ENCODE peak calls at places on chromosomes 11 and 22, in five cellular contexts. One of them, this sample, is unnamed.

GRCh38 chr11:77266766-77267165 is 34.7 kb downstream of the GDPD4 start:
- DNase-seq in heart right ventricle: no peak
- DNase-seq in heart left ventricle: no peak
- DNase-seq in CD4-positive, alpha-beta T cell: no peak
- DNase-seq in H1: no peak
- DNase-seq in this sample: no peak

GRCh38 chr22:24030186-24030702 is 19.1 kb downstream of the CABIN1 start:
- DNase-seq in heart right ventricle: no peak
- DNase-seq in heart left ventricle: no peak
- DNase-seq in CD4-positive, alpha-beta T cell: no peak
- DNase-seq in H1: no peak
- DNase-seq in this sample: no peak

GRCh38 chr11:46002146-46002545 is 79.7 kb downstream of the LARGE2 start:
- DNase-seq in heart right ventricle: no peak
- DNase-seq in heart left ventricle: no peak
- DNase-seq in CD4-positive, alpha-beta T cell: no peak
- DNase-seq in H1: no peak
- DNase-seq in this sample: no peak

GRCh38 chr11:99911116-99911515 is 776.0 kb upstream of the ARHGAP42 start:
- DNase-seq in heart right ventricle: no peak
- DNase-seq in heart left ventricle: no peak
- DNase-seq in CD4-positive, alpha-beta T cell: no peak
- DNase-seq in H1: no peak
- DNase-seq in this sample: no peak

GRCh38 chr11:46674463-46675287 is 25.7 kb downstream of the ARHGAP1 start:
- DNase-seq in heart right ventricle: peak
- DNase-seq in heart left ventricle: peak
- DNase-seq in CD4-positive, alpha-beta T cell: no peak
- DNase-seq in H1: peak
- DNase-seq in this sample: peak

GRCh38 chr22:23282089-23282501 is 101.8 kb downstream of the BCR start:
- DNase-seq in heart right ventricle: peak
- DNase-seq in heart left ventricle: peak
- DNase-seq in CD4-positive, alpha-beta T cell: no peak
- DNase-seq in H1: no peak
- DNase-seq in this sample: peak

GRCh38 chr22:30182365-30182764 is 64.2 kb downstream of the LIF start:
- DNase-seq in heart right ventricle: no peak
- DNase-seq in heart left ventricle: no peak
- DNase-seq in CD4-positive, alpha-beta T cell: no peak
- DNase-seq in H1: no peak
- DNase-seq in this sample: no peak

GRCh38 chr11:121576531-121576930 is 123.8 kb upstream of the SORL1-AS1 start:
- DNase-seq in heart right ventricle: no peak
- DNase-seq in heart left ventricle: no peak
- DNase-seq in CD4-positive, alpha-beta T cell: no peak
- DNase-seq in H1: no peak
- DNase-seq in this sample: no peak

GRCh38 chr11:40094954-40095353 is 1364.5 kb downstream of the LRRC4C start:
- DNase-seq in heart right ventricle: no peak
- DNase-seq in heart left ventricle: no peak
- DNase-seq in CD4-positive, alpha-beta T cell: no peak
- DNase-seq in H1: no peak
- DNase-seq in this sample: no peak

GRCh38 chr11:29306527-29306926 is 710.3 kb downstream of the KCNA4 start:
- DNase-seq in heart right ventricle: no peak
- DNase-seq in heart left ventricle: no peak
- DNase-seq in CD4-positive, alpha-beta T cell: no peak
- DNase-seq in H1: no peak
- DNase-seq in this sample: no peak

GRCh38 chr11:83293436-83293732 is 7.2 kb upstream of the CCDC90B start:
- DNase-seq in heart right ventricle: no peak
- DNase-seq in heart left ventricle: no peak
- DNase-seq in CD4-positive, alpha-beta T cell: no peak
- DNase-seq in H1: no peak
- DNase-seq in this sample: no peak

GRCh38 chr22:30747493-30747892 is 52.8 kb downstream of the OSBP2 start:
- DNase-seq in heart right ventricle: no peak
- DNase-seq in heart left ventricle: no peak
- DNase-seq in CD4-positive, alpha-beta T cell: no peak
- DNase-seq in H1: no peak
- DNase-seq in this sample: no peak

GRCh38 chr11:18792827-18793226 is 1.2 kb upstream of the PTPN5 start:
- DNase-seq in heart right ventricle: no peak
- DNase-seq in heart left ventricle: no peak
- DNase-seq in CD4-positive, alpha-beta T cell: no peak
- DNase-seq in H1: no peak
- DNase-seq in this sample: no peak

GRCh38 chr11:5818245-5818865 is 9.6 kb downstream of the OR52N2 start:
- DNase-seq in heart right ventricle: no peak
- DNase-seq in heart left ventricle: no peak
- DNase-seq in CD4-positive, alpha-beta T cell: no peak
- DNase-seq in H1: no peak
- DNase-seq in this sample: no peak

GRCh38 chr11:26696330-26696729 is 25.5 kb downstream of the SLC5A12 start:
- DNase-seq in heart right ventricle: no peak
- DNase-seq in heart left ventricle: no peak
- DNase-seq in CD4-positive, alpha-beta T cell: no peak
- DNase-seq in H1: no peak
- DNase-seq in this sample: no peak

GRCh38 chr11:62400281-62400680 is 18.6 kb upstream of the SCGB1A1 start:
- DNase-seq in heart right ventricle: no peak
- DNase-seq in heart left ventricle: no peak
- DNase-seq in CD4-positive, alpha-beta T cell: no peak
- DNase-seq in H1: no peak
- DNase-seq in this sample: no peak

GRCh38 chr11:123034587-123034986 is 27.3 kb downstream of the HSPA8 start:
- DNase-seq in heart right ventricle: no peak
- DNase-seq in heart left ventricle: no peak
- DNase-seq in CD4-positive, alpha-beta T cell: no peak
- DNase-seq in H1: no peak
- DNase-seq in this sample: no peak

GRCh38 chr11:58392741-58393140 is 13.9 kb downstream of the OR5B3 start:
- DNase-seq in heart right ventricle: no peak
- DNase-seq in heart left ventricle: no peak
- DNase-seq in CD4-positive, alpha-beta T cell: no peak
- DNase-seq in H1: no peak
- DNase-seq in this sample: no peak

GRCh38 chr22:38067771-38068360 is 10.7 kb downstream of the PICK1 start:
- DNase-seq in heart right ventricle: no peak
- DNase-seq in heart left ventricle: no peak
- DNase-seq in CD4-positive, alpha-beta T cell: no peak
- DNase-seq in H1: no peak
- DNase-seq in this sample: no peak

GRCh38 chr11:28981331-28981865 is 873.2 kb downstream of the METTL15 start:
- DNase-seq in heart right ventricle: no peak
- DNase-seq in heart left ventricle: no peak
- DNase-seq in CD4-positive, alpha-beta T cell: no peak
- DNase-seq in H1: no peak
- DNase-seq in this sample: no peak

GRCh38 chr22:17085277-17086091 is 684 bp downstream of the IL17RA start:
- DNase-seq in heart right ventricle: peak
- DNase-seq in heart left ventricle: peak
- DNase-seq in CD4-positive, alpha-beta T cell: no peak
- DNase-seq in H1: peak
- DNase-seq in this sample: peak

GRCh38 chr22:40404251-40405177 is 34.1 kb downstream of the SGSM3 start:
- DNase-seq in heart right ventricle: no peak
- DNase-seq in heart left ventricle: no peak
- DNase-seq in CD4-positive, alpha-beta T cell: no peak
- DNase-seq in H1: no peak
- DNase-seq in this sample: no peak

GRCh38 chr11:57345555-57346151 is 7.5 kb downstream of the P2RX3 start:
- DNase-seq in heart right ventricle: peak
- DNase-seq in heart left ventricle: peak
- DNase-seq in CD4-positive, alpha-beta T cell: peak
- DNase-seq in H1: peak
- DNase-seq in this sample: peak

GRCh38 chr11:9609002-9609759 is 35.7 kb downstream of the WEE1 start:
- DNase-seq in heart right ventricle: no peak
- DNase-seq in heart left ventricle: no peak
- DNase-seq in CD4-positive, alpha-beta T cell: no peak
- DNase-seq in H1: peak
- DNase-seq in this sample: no peak

GRCh38 chr22:21968452-21969129 is 14.0 kb downstream of the TOP3B start:
- DNase-seq in heart right ventricle: no peak
- DNase-seq in heart left ventricle: no peak
- DNase-seq in CD4-positive, alpha-beta T cell: no peak
- DNase-seq in H1: no peak
- DNase-seq in this sample: no peak

GRCh38 chr11:101885631-101886030 is 29.2 kb upstream of the CEP126 start:
- DNase-seq in heart right ventricle: no peak
- DNase-seq in heart left ventricle: no peak
- DNase-seq in CD4-positive, alpha-beta T cell: no peak
- DNase-seq in H1: no peak
- DNase-seq in this sample: no peak

GRCh38 chr11:101881586-101881985 is 33.2 kb upstream of the CEP126 start:
- DNase-seq in heart right ventricle: no peak
- DNase-seq in heart left ventricle: no peak
- DNase-seq in CD4-positive, alpha-beta T cell: no peak
- DNase-seq in H1: no peak
- DNase-seq in this sample: no peak

GRCh38 chr11:101880208-101880607 is 34.6 kb upstream of the CEP126 start:
- DNase-seq in heart right ventricle: no peak
- DNase-seq in heart left ventricle: no peak
- DNase-seq in CD4-positive, alpha-beta T cell: no peak
- DNase-seq in H1: no peak
- DNase-seq in this sample: no peak
- TF ChIP-seq CTCF in heart right ventricle: no peak
- TF ChIP-seq CTCF in heart left ventricle: no peak
- TF ChIP-seq CTCF in CD4-positive, alpha-beta T cell: no peak
- TF ChIP-seq CTCF in H1: peak
- TF ChIP-seq CTCF in this sample: no peak

GRCh38 chr11:81705283-81705682 is 1028.4 kb downstream of the FAM181B start:
- DNase-seq in heart right ventricle: no peak
- DNase-seq in heart left ventricle: no peak
- DNase-seq in CD4-positive, alpha-beta T cell: no peak
- DNase-seq in H1: no peak
- DNase-seq in this sample: no peak

DNA sequence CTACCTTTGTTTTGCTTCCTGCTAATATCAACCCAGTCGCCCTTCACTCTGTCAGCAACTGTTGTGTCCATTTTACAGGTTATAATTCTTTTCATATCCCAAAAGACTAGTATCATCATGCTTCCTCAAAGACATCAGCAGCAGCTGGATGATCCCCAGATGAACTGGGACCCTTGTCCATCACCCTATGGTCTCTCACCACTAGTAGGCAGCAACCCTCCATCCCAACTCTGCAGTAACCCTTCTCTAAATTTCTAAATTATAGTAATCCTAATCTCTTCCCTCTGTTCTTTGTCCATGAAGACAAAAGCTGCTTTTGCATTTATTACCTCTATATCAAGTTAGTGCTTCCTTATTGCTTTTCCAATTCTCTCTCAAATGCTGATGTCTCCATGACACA is 1025.8 kb downstream of the FAM181B start:
- DNase-seq in heart right ventricle: no peak
- DNase-seq in heart left ventricle: no peak
- DNase-seq in CD4-positive, alpha-beta T cell: no peak
- DNase-seq in H1: no peak
- DNase-seq in this sample: no peak
- TF ChIP-seq CTCF in heart right ventricle: no peak
- TF ChIP-seq CTCF in heart left ventricle: no peak
- TF ChIP-seq CTCF in CD4-positive, alpha-beta T cell: no peak
- TF ChIP-seq CTCF in H1: peak
- TF ChIP-seq CTCF in this sample: no peak

GRCh38 chr11:2717561-2717960 is 17.8 kb upstream of the KCNQ1OT1 start:
- DNase-seq in heart right ventricle: peak
- DNase-seq in heart left ventricle: no peak
- DNase-seq in CD4-positive, alpha-beta T cell: no peak
- DNase-seq in H1: no peak
- DNase-seq in this sample: no peak

GRCh38 chr11:2721163-2721935 is 21.6 kb upstream of the KCNQ1OT1 start:
- DNase-seq in heart right ventricle: peak
- DNase-seq in heart left ventricle: no peak
- DNase-seq in CD4-positive, alpha-beta T cell: no peak
- DNase-seq in H1: no peak
- DNase-seq in this sample: no peak

GRCh38 chr11:2719831-2720603 is 20.2 kb upstream of the KCNQ1OT1 start:
- DNase-seq in heart right ventricle: peak
- DNase-seq in heart left ventricle: no peak
- DNase-seq in CD4-positive, alpha-beta T cell: no peak
- DNase-seq in H1: no peak
- DNase-seq in this sample: no peak

GRCh38 chr11:2716376-2717095 is 16.7 kb upstream of the KCNQ1OT1 start:
- DNase-seq in heart right ventricle: peak
- DNase-seq in heart left ventricle: no peak
- DNase-seq in CD4-positive, alpha-beta T cell: no peak
- DNase-seq in H1: no peak
- DNase-seq in this sample: no peak

DNA sequence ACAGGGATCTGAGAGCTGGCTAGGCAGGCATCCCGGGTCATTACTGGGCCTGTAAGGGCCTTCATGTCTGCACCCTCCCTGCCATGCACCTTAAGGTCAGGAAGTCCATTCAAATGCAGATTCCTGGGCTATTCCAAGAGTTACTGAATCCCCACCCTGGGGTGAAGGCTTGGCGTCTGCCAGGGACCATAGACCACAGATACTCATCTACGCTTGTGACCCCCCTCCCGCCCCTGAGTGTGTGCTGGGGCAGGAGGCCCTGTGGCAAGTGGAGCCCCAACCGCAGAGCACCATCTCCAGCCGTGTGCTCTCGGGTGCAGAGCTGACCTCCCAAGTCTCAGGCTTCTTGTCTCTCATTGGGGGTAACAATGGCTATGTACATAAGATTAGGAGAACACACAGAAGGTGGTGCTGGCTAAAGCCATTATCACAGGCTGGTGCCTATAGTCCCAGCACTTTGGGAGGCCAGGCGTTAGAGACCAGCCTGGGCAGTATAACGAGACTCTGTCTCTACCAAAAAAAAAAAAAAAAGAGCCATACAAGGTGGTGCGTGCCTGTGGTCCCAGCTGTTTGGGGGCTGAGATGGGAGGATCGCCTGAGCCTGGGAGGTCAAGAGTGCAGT is 19.1 kb upstream of the KCNQ1OT1 start:
- DNase-seq in heart right ventricle: no peak
- DNase-seq in heart left ventricle: no peak
- DNase-seq in CD4-positive, alpha-beta T cell: no peak
- DNase-seq in H1: no peak
- DNase-seq in this sample: no peak
- TF ChIP-seq CTCF in heart right ventricle: no peak
- TF ChIP-seq CTCF in heart left ventricle: no peak
- TF ChIP-seq CTCF in CD4-positive, alpha-beta T cell: no peak
- TF ChIP-seq CTCF in H1: no peak
- TF ChIP-seq CTCF in this sample: no peak

GRCh38 chr11:63829823-63830489 is 9.0 kb upstream of the MARK2 start:
- DNase-seq in heart right ventricle: no peak
- DNase-seq in heart left ventricle: no peak
- DNase-seq in CD4-positive, alpha-beta T cell: no peak
- DNase-seq in H1: peak
- DNase-seq in this sample: no peak
- TF ChIP-seq CTCF in heart right ventricle: peak
- TF ChIP-seq CTCF in heart left ventricle: no peak
- TF ChIP-seq CTCF in CD4-positive, alpha-beta T cell: no peak
- TF ChIP-seq CTCF in H1: peak
- TF ChIP-seq CTCF in this sample: peak

This sample was measured in left ventricle myocardium inferior.